ENCODE peak calls at places on chromosomes 3 and 15, in four cellular contexts. V is suprapubic skin, K is ovary, O is Panc1. M is an unnamed sample.

GRCh38 chr15:72934006-72934405 is 118.3 kb upstream of the NEO1 start:
- DNase-seq in V (no peak), K (no peak), O (no peak), M (no peak)

GRCh38 chr15:48177383-48177874 is 666 bp downstream of the MYEF2 start:
- DNase-seq in V (no peak), K (no peak), O (no peak), M (no peak)

GRCh38 chr3:107598926-107599754 is 76.4 kb downstream of the BBX start:
- DNase-seq in V (no peak), K (no peak), O (no peak), M (no peak)

GRCh38 chr3:119352863-119353527 is 58.8 kb downstream of the ARHGAP31 start:
- DNase-seq in V (no peak), K (no peak), O (no peak), M (no peak)

GRCh38 chr3:65758438-65758837 is 280.3 kb downstream of the MAGI1 start:
- DNase-seq in V (no peak), K (no peak), O (no peak), M (no peak)

GRCh38 chr3:171103185-171103584 is 76.7 kb upstream of the SLC2A2 start:
- DNase-seq in V (no peak), K (no peak), O (no peak), M (no peak)

GRCh38 chr15:75508741-75509532 is 57.4 kb upstream of the SIN3A start:
- DNase-seq in V (no peak), K (no peak), O (no peak), M (no peak)

GRCh38 chr15:74302821-74303359 is 64.6 kb downstream of the CYP11A1 start:
- DNase-seq in V (no peak), K (peak), O (no peak), M (no peak)

GRCh38 chr3:73380735-73381532 is 243.8 kb downstream of the PDZRN3 start:
- DNase-seq in V (no peak), K (no peak), O (no peak), M (no peak)

GRCh38 chr15:70251246-70251990 is 153.7 kb upstream of the TLE3 start:
- DNase-seq in V (peak), K (peak), O (no peak), M (no peak)

GRCh38 chr15:68990755-68991500 is 23.6 kb upstream of the NOX5 start:
- DNase-seq in V (no peak), K (no peak), O (no peak), M (peak)

GRCh38 chr15:33443699-33444098 is 132.9 kb downstream of the RYR3 start:
- DNase-seq in V (no peak), K (no peak), O (no peak), M (no peak)

GRCh38 chr3:36904641-36905040 is 40.2 kb downstream of the TRANK1 start:
- DNase-seq in V (no peak), K (no peak), O (no peak), M (no peak)

GRCh38 chr3:36908647-36909180 is 36.1 kb downstream of the TRANK1 start:
- DNase-seq in V (no peak), K (no peak), O (no peak), M (no peak)

GRCh38 chr3:36907911-36908646 is 36.8 kb downstream of the TRANK1 start:
- DNase-seq in V (no peak), K (peak), O (peak), M (no peak)

GRCh38 chr3:36905545-36905944 is 39.3 kb downstream of the TRANK1 start:
- DNase-seq in V (no peak), K (no peak), O (no peak), M (no peak)

GRCh38 chr3:36906504-36907149 is 38.2 kb downstream of the TRANK1 start:
- DNase-seq in V (no peak), K (no peak), O (no peak), M (no peak)
- H3K27ac ChIP-seq in V (peak), K (no peak), O (no peak), M (no peak)

GRCh38 chr3:78459751-78460150 is 1308.0 kb downstream of the ROBO1 start:
- DNase-seq in V (no peak), K (no peak), O (no peak), M (no peak)
- H3K27ac ChIP-seq in V (no peak), K (no peak), O (no peak), M (no peak)

DNA sequence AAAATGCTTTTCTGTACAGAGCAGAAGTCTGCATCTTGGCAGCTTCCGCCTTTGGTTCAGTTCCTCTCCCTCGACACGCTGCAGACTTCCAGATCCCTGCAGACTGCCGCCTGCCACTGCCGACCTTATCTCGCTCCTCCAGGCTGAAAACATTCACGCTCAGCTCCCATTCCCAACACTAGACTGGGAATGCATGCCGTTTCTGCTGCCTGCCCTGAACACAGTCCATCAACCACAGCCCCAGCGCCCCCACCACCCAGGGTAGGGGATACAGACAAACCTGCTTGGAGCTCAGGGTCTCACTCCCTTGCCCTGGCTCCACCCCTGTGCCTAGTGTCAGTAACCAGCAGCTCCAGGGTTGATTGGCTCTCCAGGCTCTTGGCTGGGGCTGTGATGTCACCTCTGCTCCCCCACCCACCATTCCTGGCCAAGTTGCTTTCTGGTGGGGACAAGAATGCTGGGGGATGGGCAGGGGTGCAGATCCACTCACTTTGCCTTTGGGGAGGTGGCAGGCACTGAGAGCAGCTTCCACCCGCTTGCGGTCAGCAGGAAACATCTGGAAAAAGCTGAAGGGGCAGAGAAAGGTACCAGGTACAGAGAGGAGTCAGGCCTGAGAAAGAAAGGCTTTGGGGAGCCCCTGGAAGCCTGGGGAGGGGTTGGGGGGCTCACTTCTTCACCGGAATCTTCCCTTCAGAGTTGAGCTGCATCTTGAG is 6.1 kb downstream of the PLCB2 start:
- DNase-seq in V (no peak), K (no peak), O (no peak), M (no peak)
- H3K27ac ChIP-seq in V (no peak), K (no peak), O (no peak), M (no peak)

DNA sequence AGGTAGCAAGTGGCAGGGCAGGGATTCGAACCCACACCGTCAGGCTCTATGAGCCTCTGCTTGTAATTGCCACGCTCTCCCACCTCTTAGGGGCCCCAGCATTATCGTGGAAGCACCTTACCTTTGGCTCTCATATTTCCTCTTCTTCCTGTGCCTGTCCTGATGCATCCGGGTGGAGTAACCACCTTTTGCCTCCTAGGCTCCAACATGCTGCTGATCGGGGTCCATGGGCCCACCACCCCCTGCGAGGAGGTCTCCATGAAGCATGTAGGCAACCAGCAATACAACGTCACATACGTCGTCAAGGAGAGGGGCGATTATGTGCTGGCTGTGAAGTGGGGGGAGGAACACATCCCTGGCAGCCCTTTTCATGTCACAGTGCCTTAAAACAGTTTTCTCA is 40.4 kb downstream of the DNASE1L3 start:
- DNase-seq in V (no peak), K (no peak), O (no peak), M (no peak)
- H3K27ac ChIP-seq in V (no peak), K (no peak), O (no peak), M (no peak)

DNA sequence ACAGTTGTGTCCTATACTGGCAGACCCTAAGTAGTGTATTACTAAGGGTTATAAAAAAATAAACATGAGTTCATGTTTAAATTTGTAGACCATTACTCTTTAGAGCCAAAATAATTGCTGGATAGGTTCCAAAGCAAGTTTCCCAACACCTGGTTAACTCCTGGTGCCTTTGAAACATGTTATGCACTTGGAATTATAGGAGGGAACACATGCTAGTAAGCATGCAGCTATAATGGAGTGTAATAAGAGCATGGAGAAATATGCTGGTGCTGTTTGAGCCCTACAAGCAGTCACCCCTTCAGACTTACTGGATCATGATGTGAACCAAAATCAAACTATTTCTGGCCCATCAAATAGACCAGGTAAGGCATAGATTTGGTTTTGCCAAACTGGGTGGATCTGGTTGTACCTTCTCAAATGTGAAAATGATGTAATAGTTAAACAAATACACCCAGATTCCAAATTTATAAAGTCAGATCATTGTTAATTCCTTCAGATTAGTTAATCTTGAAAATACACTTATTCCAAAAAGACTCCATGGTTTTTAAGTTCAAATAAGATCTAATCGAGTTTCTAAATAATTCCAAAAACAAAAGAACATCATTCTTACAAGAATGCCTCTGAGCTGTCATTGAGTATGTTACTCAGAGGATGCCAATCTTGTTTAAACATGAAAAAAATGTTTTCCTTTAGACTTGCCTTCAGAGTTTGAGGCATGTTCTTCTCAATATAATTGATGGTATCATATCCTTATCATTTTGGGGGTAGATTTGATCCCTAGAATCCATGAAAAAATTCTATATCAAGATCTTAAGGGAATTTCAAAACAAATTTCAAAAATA is 69.3 kb downstream of the LRRC28 start:
- DNase-seq in V (no peak), K (no peak), O (no peak), M (no peak)
- H3K27ac ChIP-seq in V (no peak), K (no peak), O (no peak), M (no peak)

DNA sequence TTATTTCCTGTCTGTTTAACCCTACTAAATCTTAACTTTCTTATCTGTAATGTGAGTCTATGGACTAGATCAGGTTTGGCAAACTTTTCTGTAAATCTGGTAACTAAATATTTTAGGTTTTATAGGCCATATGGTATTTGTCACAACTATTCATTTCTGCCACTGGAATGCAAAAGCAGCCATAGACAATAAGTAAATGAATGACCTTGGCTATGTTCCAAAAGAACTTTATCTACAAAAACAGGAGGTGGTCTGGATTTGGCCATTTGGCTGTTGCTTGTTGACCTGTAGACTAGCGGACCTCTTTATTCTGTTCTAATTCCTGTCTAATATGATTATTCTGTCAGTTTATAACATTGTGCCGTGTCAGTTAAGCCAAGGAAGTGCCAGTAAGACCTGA is 314.2 kb downstream of the LPP start:
- DNase-seq in V (no peak), K (no peak), O (no peak), M (no peak)
- H3K27ac ChIP-seq in V (peak), K (no peak), O (no peak), M (no peak)

GRCh38 chr3:157070600-157070999 is 89.3 kb downstream of the CCNL1 start:
- DNase-seq in V (no peak), K (no peak), O (no peak), M (no peak)
- H3K27ac ChIP-seq in V (no peak), K (no peak), O (no peak), M (no peak)

GRCh38 chr15:62299541-62299940 is 134.5 kb upstream of the C2CD4B start:
- DNase-seq in V (no peak), K (no peak), O (no peak), M (no peak)
- H3K27ac ChIP-seq in V (no peak), K (no peak), O (no peak), M (no peak)

DNA sequence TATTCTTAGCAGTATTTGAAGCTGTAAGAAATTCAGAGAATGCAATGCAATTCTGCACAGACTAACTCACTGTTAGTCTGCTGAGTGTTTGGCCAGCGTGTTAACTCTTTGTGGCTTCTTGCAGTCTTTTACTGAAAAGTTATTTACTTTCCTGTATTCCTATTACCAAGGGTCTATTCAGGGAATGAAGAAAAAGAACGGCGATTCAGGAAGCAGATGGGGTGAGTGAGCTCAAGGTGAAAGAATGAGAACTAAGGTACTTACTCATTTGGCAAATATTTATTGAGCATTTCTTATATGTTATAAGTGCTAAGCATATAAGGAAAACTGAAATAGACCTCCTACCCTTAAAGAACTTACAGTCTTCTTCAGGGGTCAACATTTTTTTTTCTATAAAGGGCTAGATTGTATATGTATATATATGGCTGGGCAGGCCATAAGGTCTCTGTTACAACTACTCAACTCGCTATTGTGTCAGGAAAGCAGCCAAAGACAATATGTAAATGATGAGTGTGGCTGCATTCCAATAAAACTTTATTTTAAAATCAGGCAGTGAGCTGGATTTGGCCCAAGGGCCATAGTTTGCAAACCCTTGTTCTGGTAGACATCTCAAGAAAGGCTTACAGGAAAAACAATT is 271.9 kb upstream of the GADL1 start:
- DNase-seq in V (no peak), K (no peak), O (peak), M (no peak)
- H3K27ac ChIP-seq in V (no peak), K (no peak), O (no peak), M (peak)

GRCh38 chr15:58521293-58521991 is 89.7 kb downstream of the LIPC start:
- DNase-seq in V (no peak), K (peak), O (no peak), M (no peak)
- H3K27ac ChIP-seq in V (peak), K (no peak), O (no peak), M (no peak)